ENCODE peak calls at places on chromosome 19, in six cellular contexts. One of them, this sample, is unnamed.

GRCh38 chr19:5621311-5621944 is 1.1 kb downstream of the SAFB2 start:
- DNase-seq in HepG2: no peak
- DNase-seq in GM12891: no peak
- DNase-seq in H1: no peak
- DNase-seq in K562: peak; percentile 22
- DNase-seq in GM12878: no peak
- DNase-seq in this sample: no peak

GRCh38 chr19:7933411-7933810 is 7.5 kb upstream of the CTXN1 start:
- DNase-seq in H1: no peak
- DNase-seq in GM12891: no peak
- DNase-seq in GM12878: no peak
- DNase-seq in HepG2: no peak
- DNase-seq in K562: no peak
- DNase-seq in this sample: no peak

GRCh38 chr19:45973564-45974338 is at the start of gene NOVA2:
- DNase-seq in HepG2: no peak
- DNase-seq in K562: peak; percentile 90
- DNase-seq in H1: peak; percentile 100
- DNase-seq in GM12878: peak; percentile 19
- DNase-seq in GM12891: no peak
- DNase-seq in this sample: peak; percentile 71

GRCh38 chr19:41626877-41627276 is at the start of gene CEACAM4:
- DNase-seq in GM12878: no peak
- DNase-seq in HepG2: no peak
- DNase-seq in GM12891: no peak
- DNase-seq in K562: no peak
- DNase-seq in H1: no peak
- DNase-seq in this sample: no peak

GRCh38 chr19:8515317-8515716 is 1.4 kb upstream of the ZNF414 start:
- DNase-seq in H1: no peak
- DNase-seq in K562: peak; percentile 54
- DNase-seq in HepG2: no peak
- DNase-seq in GM12878: no peak
- DNase-seq in GM12891: no peak
- DNase-seq in this sample: no peak

GRCh38 chr19:48603001-48603400 is 3.5 kb upstream of the SPACA4 start:
- DNase-seq in GM12878: no peak
- DNase-seq in HepG2: no peak
- DNase-seq in GM12891: no peak
- DNase-seq in K562: no peak
- DNase-seq in H1: no peak
- DNase-seq in this sample: no peak

GRCh38 chr19:46482645-46483044 is 11.3 kb upstream of the PNMA8A start:
- DNase-seq in GM12878: no peak
- DNase-seq in K562: no peak
- DNase-seq in GM12891: no peak
- DNase-seq in H1: no peak
- DNase-seq in HepG2: no peak
- DNase-seq in this sample: no peak

GRCh38 chr19:397321-397720 is 11.6 kb downstream of the C2CD4C start:
- DNase-seq in H1: no peak
- DNase-seq in HepG2: no peak
- DNase-seq in K562: no peak
- DNase-seq in GM12891: no peak
- DNase-seq in GM12878: no peak
- DNase-seq in this sample: no peak

GRCh38 chr19:51573331-51573730 is 2.2 kb downstream of the ZNF175 start:
- DNase-seq in HepG2: no peak
- DNase-seq in K562: peak; percentile 68
- DNase-seq in GM12891: no peak
- DNase-seq in H1: no peak
- DNase-seq in GM12878: no peak
- DNase-seq in this sample: no peak

GRCh38 chr19:6484831-6485230 is 3.2 kb upstream of the DENND1C start:
- DNase-seq in GM12891: no peak
- DNase-seq in K562: no peak
- DNase-seq in HepG2: no peak
- DNase-seq in GM12878: no peak
- DNase-seq in H1: no peak
- DNase-seq in this sample: no peak

GRCh38 chr19:35045667-35046300 is 4.3 kb downstream of the HPN start:
- DNase-seq in HepG2: no peak
- DNase-seq in GM12878: peak; percentile 16
- DNase-seq in K562: peak; percentile 69
- DNase-seq in H1: no peak
- DNase-seq in GM12891: peak; percentile 83
- DNase-seq in this sample: peak; percentile 58

GRCh38 chr19:55383789-55384575 is at the start of gene TMEM238:
- DNase-seq in GM12891: peak; percentile 84
- DNase-seq in K562: peak; percentile 74
- DNase-seq in HepG2: no peak
- DNase-seq in H1: peak; percentile 72
- DNase-seq in GM12878: no peak
- DNase-seq in this sample: peak; percentile 75

GRCh38 chr19:38201731-38202130 is 22.3 kb downstream of the DPF1 start:
- DNase-seq in HepG2: no peak
- DNase-seq in H1: no peak
- DNase-seq in K562: no peak
- DNase-seq in GM12891: no peak
- DNase-seq in GM12878: no peak
- DNase-seq in this sample: no peak

GRCh38 chr19:14059093-14059480 is 2.8 kb downstream of the PALM3 start:
- DNase-seq in HepG2: no peak
- DNase-seq in GM12891: peak; percentile 57
- DNase-seq in H1: peak; percentile 93
- DNase-seq in GM12878: no peak
- DNase-seq in K562: peak; percentile 65
- DNase-seq in this sample: no peak

GRCh38 chr19:9431475-9431874 is 3.9 kb downstream of the ZNF266 start:
- DNase-seq in GM12878: no peak
- DNase-seq in K562: peak; percentile 34
- DNase-seq in HepG2: no peak
- DNase-seq in GM12891: no peak
- DNase-seq in H1: peak; percentile 85
- DNase-seq in this sample: no peak

GRCh38 chr19:5002143-5002542 is 33.2 kb downstream of the KDM4B start:
- DNase-seq in HepG2: peak; percentile 84
- DNase-seq in H1: no peak
- DNase-seq in GM12891: no peak
- DNase-seq in GM12878: no peak
- DNase-seq in K562: no peak
- DNase-seq in this sample: no peak

DNA sequence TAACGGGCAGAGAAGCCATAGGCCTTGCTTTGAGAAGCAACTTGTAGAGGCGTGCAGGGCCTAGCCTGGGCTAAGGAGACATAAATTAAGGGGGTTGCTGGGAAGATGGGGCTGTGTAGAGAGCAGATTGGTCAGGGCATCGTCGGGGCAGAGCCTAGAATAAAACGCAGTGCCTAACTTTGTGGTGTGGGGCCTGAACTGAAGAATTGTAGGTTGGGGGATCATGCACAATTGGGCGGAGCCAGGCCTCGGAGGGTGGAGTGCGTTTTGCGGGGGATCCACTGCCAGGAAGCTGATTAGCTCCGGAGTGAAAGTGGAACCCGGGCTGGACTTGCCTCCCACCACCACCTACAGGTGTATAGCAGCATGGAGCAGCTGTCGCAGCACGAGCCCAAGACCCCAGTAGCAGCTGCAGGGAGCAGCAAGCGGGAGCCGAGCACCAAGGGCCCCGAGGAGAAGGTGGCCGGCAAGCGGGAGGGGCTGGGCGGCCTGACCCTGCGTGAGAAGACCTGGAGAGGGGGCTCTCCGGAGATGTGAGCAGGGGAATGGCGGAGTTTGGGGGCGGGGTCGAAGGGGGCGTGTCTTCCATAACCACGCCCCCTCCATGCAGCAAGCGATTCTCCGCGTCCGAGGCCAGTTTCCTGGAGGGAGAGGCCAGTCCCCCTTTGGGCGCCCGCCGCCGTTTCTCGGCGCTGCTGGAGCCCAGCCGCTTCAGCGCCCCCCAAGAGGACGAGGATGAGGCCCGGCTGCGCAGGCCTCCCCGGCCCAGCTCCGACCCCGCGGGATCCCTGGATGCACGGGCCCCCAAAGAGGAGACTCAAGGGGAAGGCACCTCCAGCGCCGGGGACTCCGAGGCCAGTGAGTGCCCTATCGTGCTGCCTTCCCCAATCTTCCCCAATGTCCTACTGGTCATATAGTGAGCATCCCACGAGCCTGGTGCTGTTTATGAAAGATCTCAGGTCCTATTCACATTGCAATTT is 13.8 kb downstream of the DNASE2 start:
- DNase-seq in H1: peak; percentile 96
- DNase-seq in HepG2: no peak
- DNase-seq in GM12878: peak; percentile 31
- DNase-seq in GM12891: peak; percentile 93
- DNase-seq in K562: peak; percentile 92
- DNase-seq in this sample: peak; percentile 96
- TF ChIP-seq POLR2AphosphoS5 in H1: peak; percentile 13
- TF ChIP-seq POLR2AphosphoS5 in HepG2: no peak
- TF ChIP-seq POLR2AphosphoS5 in GM12878: no peak
- TF ChIP-seq POLR2AphosphoS5 in GM12891: no peak
- TF ChIP-seq POLR2AphosphoS5 in K562: no peak
- TF ChIP-seq POLR2AphosphoS5 in this sample: no peak

DNA sequence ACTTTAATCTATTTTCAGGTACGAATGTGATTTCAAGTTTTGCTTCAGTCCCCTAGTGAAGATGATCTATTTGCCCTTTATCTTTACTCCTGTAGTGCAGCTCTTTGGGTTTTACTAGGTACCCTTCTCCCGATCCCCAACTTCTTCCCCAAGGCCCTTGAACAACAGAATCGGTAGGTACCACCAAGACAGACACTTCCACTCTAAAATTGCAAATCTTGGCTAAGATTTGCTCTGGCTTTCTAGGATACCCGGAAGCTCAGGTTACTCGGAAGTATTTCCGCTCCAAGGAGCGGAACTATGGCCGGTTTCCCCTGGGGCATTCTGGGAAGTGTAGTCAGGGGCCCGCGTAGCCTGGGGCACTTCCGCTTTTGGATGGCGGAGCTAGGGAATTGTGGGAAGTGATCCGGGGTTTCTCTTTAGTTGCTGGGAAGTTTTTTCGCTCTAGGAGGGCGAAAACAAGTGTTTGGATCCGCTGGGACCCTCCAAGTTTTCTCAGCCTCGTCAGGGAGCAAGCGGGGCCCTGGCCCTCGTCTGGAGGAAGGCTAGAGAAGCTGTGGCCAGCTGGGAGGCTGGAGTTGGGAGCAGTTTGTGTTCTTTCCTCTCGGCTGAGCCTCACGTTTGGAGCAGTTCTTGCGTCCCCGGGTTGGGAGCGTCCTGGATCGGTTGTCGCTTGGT is 5.1 kb upstream of the ZNF227 start:
- DNase-seq in GM12891: peak; percentile 52
- DNase-seq in HepG2: peak; percentile 94
- DNase-seq in GM12878: peak; percentile 66
- DNase-seq in K562: peak; percentile 94
- DNase-seq in H1: peak; percentile 80
- DNase-seq in this sample: peak; percentile 55
- TF ChIP-seq POLR2A in GM12891: peak; percentile 59
- TF ChIP-seq POLR2A in HepG2: peak; percentile 68
- TF ChIP-seq POLR2A in GM12878: peak; percentile 18
- TF ChIP-seq POLR2A in K562: peak; percentile 68
- TF ChIP-seq POLR2A in H1: no peak
- TF ChIP-seq POLR2A in this sample: peak; percentile 62

GRCh38 chr19:12770922-12771321 is 4.4 kb downstream of the HOOK2 start:
- DNase-seq in K562: no peak
- DNase-seq in H1: no peak
- DNase-seq in GM12878: no peak
- DNase-seq in HepG2: no peak
- DNase-seq in GM12891: no peak
- DNase-seq in this sample: no peak

GRCh38 chr19:12777217-12778019 is 2.1 kb upstream of the HOOK2 start:
- DNase-seq in H1: peak; percentile 95
- DNase-seq in HepG2: peak; percentile 50
- DNase-seq in GM12891: peak; percentile 80
- DNase-seq in K562: peak; percentile 89
- DNase-seq in GM12878: no peak
- DNase-seq in this sample: peak; percentile 80

GRCh38 chr19:12772323-12772722 is 3.0 kb downstream of the HOOK2 start:
- DNase-seq in GM12878: no peak
- DNase-seq in K562: no peak
- DNase-seq in HepG2: no peak
- DNase-seq in H1: no peak
- DNase-seq in GM12891: no peak
- DNase-seq in this sample: no peak

GRCh38 chr19:12774588-12775555 is at the start of gene HOOK2:
- DNase-seq in H1: peak; percentile 93
- DNase-seq in GM12878: no peak
- DNase-seq in HepG2: no peak
- DNase-seq in K562: peak; percentile 32
- DNase-seq in GM12891: no peak
- DNase-seq in this sample: no peak

GRCh38 chr19:12773571-12773970 is 1.8 kb downstream of the HOOK2 start:
- DNase-seq in GM12891: no peak
- DNase-seq in HepG2: no peak
- DNase-seq in GM12878: no peak
- DNase-seq in K562: no peak
- DNase-seq in H1: no peak
- DNase-seq in this sample: no peak
- TF ChIP-seq TAF1 in GM12891: no peak
- TF ChIP-seq TAF1 in HepG2: no peak
- TF ChIP-seq TAF1 in GM12878: no peak
- TF ChIP-seq TAF1 in K562: no peak
- TF ChIP-seq TAF1 in H1: no peak
- TF ChIP-seq TAF1 in this sample: no peak

GRCh38 chr19:53463263-53463662 is 4.3 kb upstream of the ZNF813 start:
- DNase-seq in K562: peak; percentile 19
- DNase-seq in HepG2: no peak
- DNase-seq in GM12878: no peak
- DNase-seq in H1: peak; percentile 91
- DNase-seq in GM12891: no peak
- DNase-seq in this sample: no peak

GRCh38 chr19:53466726-53467125 is 807 bp upstream of the ZNF813 start:
- DNase-seq in GM12891: no peak
- DNase-seq in K562: no peak
- DNase-seq in HepG2: no peak
- DNase-seq in GM12878: no peak
- DNase-seq in H1: no peak
- DNase-seq in this sample: no peak

GRCh38 chr19:53467138-53467502 is 413 bp upstream of the ZNF813 start:
- DNase-seq in HepG2: no peak
- DNase-seq in K562: peak; percentile 5
- DNase-seq in GM12878: no peak
- DNase-seq in H1: no peak
- DNase-seq in GM12891: peak; percentile 18
- DNase-seq in this sample: no peak

GRCh38 chr19:53467503-53468262 is at the start of gene ZNF813:
- DNase-seq in HepG2: peak; percentile 82
- DNase-seq in GM12891: peak; percentile 88
- DNase-seq in H1: peak; percentile 98
- DNase-seq in GM12878: peak; percentile 64
- DNase-seq in K562: peak; percentile 95
- DNase-seq in this sample: peak; percentile 74

DNA sequence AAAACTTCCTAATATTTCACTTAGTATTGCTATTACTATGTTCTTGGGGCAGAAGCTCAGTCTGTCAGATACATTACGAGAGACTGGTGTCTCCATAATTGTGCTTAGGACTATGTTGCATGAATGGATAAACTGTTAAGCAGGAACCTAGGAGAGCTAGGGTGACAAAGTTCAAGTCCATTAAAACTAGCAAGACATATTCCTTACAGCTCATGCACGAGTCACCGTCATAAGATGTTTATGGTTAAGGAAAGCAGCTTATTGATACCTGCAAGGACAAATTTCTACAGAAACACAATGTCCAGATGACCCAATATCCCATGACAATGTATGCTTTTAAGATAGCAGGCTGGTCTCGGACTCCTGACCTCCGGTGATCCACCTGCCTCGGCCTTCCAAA is 5.7 kb upstream of the ZNF813 start:
- DNase-seq in K562: no peak
- DNase-seq in GM12878: no peak
- DNase-seq in H1: no peak
- DNase-seq in GM12891: no peak
- DNase-seq in HepG2: no peak
- DNase-seq in this sample: no peak
- TF ChIP-seq POLR2AphosphoS5 in K562: no peak
- TF ChIP-seq POLR2AphosphoS5 in GM12878: no peak
- TF ChIP-seq POLR2AphosphoS5 in H1: no peak
- TF ChIP-seq POLR2AphosphoS5 in GM12891: no peak
- TF ChIP-seq POLR2AphosphoS5 in HepG2: no peak
- TF ChIP-seq POLR2AphosphoS5 in this sample: no peak